ENCODE peak calls at places on chromosomes 4 and X, in five cellular contexts. One of them, this sample, is unnamed.

GRCh38 chr4:111930658-111931057 is 214.6 kb upstream of the FAM241A start:
- DNase-seq in stomach: no peak
- DNase-seq in tibial artery: no peak
- DNase-seq in WERI-Rb-1: no peak
- DNase-seq in esophagus muscularis mucosa: no peak
- DNase-seq in this sample: no peak

GRCh38 chrX:55132416-55132815 is 43.6 kb downstream of the PAGE2 start:
- DNase-seq in tibial artery: no peak
- DNase-seq in WERI-Rb-1: no peak
- DNase-seq in esophagus muscularis mucosa: no peak
- DNase-seq in stomach: no peak
- DNase-seq in this sample: no peak

GRCh38 chr4:124940387-124940786 is 227.9 kb upstream of the ANKRD50 start:
- DNase-seq in WERI-Rb-1: no peak
- DNase-seq in tibial artery: no peak
- DNase-seq in esophagus muscularis mucosa: no peak
- DNase-seq in stomach: no peak
- DNase-seq in this sample: no peak

GRCh38 chr4:23654791-23655190 is 235.1 kb downstream of the PPARGC1A start:
- DNase-seq in WERI-Rb-1: no peak
- DNase-seq in stomach: no peak
- DNase-seq in tibial artery: no peak
- DNase-seq in esophagus muscularis mucosa: no peak
- DNase-seq in this sample: no peak

GRCh38 chrX:75746891-75747639 is 38.0 kb downstream of the MAGEE2 start:
- DNase-seq in esophagus muscularis mucosa: no peak
- DNase-seq in WERI-Rb-1: no peak
- DNase-seq in tibial artery: no peak
- DNase-seq in stomach: peak; percentile 42
- DNase-seq in this sample: peak; percentile 48

GRCh38 chr4:71550220-71551190 is 211.7 kb downstream of the SLC4A4 start:
- DNase-seq in WERI-Rb-1: no peak
- DNase-seq in tibial artery: no peak
- DNase-seq in stomach: no peak
- DNase-seq in esophagus muscularis mucosa: no peak
- DNase-seq in this sample: no peak

GRCh38 chrX:70485466-70485865 is 40.8 kb downstream of the DLG3 start:
- DNase-seq in tibial artery: no peak
- DNase-seq in esophagus muscularis mucosa: no peak
- DNase-seq in stomach: no peak
- DNase-seq in WERI-Rb-1: no peak
- DNase-seq in this sample: no peak

GRCh38 chr4:8662776-8663175 is 70.2 kb downstream of the CPZ start:
- DNase-seq in stomach: no peak
- DNase-seq in esophagus muscularis mucosa: no peak
- DNase-seq in WERI-Rb-1: no peak
- DNase-seq in tibial artery: no peak
- DNase-seq in this sample: no peak

GRCh38 chrX:42459735-42460134 is 318.2 kb downstream of the PPP1R2C start:
- DNase-seq in esophagus muscularis mucosa: no peak
- DNase-seq in stomach: no peak
- DNase-seq in tibial artery: no peak
- DNase-seq in WERI-Rb-1: no peak
- DNase-seq in this sample: no peak

DNA sequence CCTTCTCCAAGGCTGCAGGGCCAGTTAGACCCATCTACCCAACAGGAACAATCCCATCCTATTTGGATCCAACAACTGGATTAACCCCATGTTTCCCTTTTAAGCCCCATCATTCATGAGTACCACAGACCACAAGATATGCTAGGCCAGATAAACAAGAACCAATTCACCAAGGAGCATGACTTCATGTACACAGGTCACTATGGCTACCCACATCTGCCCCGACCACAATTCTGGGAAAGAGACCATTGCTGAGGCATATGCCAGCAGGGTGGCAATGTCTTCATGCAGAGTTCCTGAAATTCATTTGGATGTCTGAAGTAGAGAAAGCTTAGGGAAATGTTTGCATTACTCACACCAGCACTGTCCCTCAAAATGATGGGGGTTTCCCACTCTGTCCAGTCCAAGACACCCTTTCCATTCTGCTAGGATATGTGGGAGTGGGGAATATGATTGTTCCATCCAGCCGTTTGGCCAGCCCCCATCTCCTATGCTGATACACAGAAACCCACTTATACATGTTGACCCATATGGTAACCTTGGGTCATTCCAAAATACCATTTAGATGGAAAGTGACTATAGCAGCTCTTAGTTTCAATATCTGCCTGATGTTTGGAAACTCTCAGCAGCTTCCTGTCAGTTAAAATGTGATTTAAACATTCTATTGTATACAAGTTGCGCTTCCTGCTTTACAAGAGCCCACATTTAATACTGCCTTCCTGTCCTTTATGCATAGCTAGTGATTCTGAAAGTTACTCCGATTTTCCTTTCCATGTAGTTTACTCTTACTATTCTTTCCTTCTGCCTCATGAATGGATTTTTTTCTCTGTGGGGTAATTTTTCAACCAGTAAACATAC is 129.0 kb downstream of the AMMECR1 start:
- DNase-seq in stomach: no peak
- DNase-seq in WERI-Rb-1: no peak
- DNase-seq in tibial artery: no peak
- DNase-seq in esophagus muscularis mucosa: no peak
- DNase-seq in this sample: no peak
- H3K27ac ChIP-seq in stomach: no peak overlapping the region
- H3K27ac ChIP-seq in WERI-Rb-1: no peak overlapping the region
- H3K27ac ChIP-seq in tibial artery: no peak overlapping the region
- H3K27ac ChIP-seq in esophagus muscularis mucosa: no peak overlapping the region
- H3K27ac ChIP-seq in this sample: no peak overlapping the region

GRCh38 chrX:53354669-53355068 is 67.8 kb downstream of the SMC1A start:
- DNase-seq in tibial artery: no peak
- DNase-seq in esophagus muscularis mucosa: no peak
- DNase-seq in WERI-Rb-1: no peak
- DNase-seq in stomach: no peak
- DNase-seq in this sample: no peak
- TF ChIP-seq CTCF in tibial artery: no peak
- TF ChIP-seq CTCF in esophagus muscularis mucosa: no peak
- TF ChIP-seq CTCF in WERI-Rb-1: no peak
- TF ChIP-seq CTCF in stomach: no peak
- TF ChIP-seq CTCF in this sample: no peak

GRCh38 chr4:100224160-100224559 is 33.9 kb upstream of the DDIT4L start:
- DNase-seq in tibial artery: no peak
- DNase-seq in stomach: no peak
- DNase-seq in esophagus muscularis mucosa: no peak
- DNase-seq in WERI-Rb-1: no peak
- DNase-seq in this sample: no peak

GRCh38 chr4:100224701-100225100 is 34.4 kb upstream of the DDIT4L start:
- DNase-seq in esophagus muscularis mucosa: no peak
- DNase-seq in WERI-Rb-1: no peak
- DNase-seq in stomach: no peak
- DNase-seq in tibial artery: no peak
- DNase-seq in this sample: no peak
- H3K9me3 ChIP-seq in esophagus muscularis mucosa: peaks cover 28% of the 10 kb centered on the region
- H3K9me3 ChIP-seq in WERI-Rb-1: peaks cover 19% of the 10 kb centered on the region
- H3K9me3 ChIP-seq in stomach: peaks cover 11% of the 10 kb centered on the region
- H3K9me3 ChIP-seq in tibial artery: no peaks in the 10 kb centered on the region
- H3K9me3 ChIP-seq in this sample: peaks cover 15% of the 10 kb centered on the region

DNA sequence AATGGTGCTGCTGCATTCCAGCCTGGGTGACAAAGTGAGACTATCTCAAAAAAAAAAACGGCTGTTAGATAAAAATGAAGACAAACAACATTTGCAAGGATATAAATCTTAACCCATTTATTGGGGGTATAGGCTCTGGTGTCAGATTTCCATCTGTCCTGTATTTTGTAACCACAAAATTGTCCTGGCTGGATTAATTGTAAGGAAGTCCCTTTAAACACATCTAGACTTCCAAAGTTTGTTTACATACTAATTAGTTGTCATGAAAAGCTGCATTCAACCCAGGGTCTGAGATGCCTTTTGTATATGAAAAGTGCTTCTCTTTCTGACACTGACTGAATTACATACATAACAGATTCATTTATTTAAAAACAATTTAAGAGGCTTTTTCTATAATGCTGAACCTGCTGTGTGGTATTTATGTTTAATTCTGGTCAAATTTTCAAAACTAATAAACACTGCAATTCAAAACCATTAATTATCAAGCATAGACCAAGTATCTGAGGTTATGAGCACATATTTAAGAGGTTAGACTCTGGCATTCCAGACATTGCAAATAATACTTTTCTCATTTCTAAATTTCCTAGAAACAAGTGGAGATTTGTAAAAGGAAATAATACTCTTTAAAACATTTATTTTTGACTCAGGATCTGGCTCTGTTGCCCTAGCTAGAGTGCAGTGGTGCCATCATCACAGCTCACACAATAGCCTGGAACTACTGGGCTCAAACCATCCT is 17.5 kb upstream of the UGDH start:
- DNase-seq in tibial artery: no peak
- DNase-seq in esophagus muscularis mucosa: no peak
- DNase-seq in stomach: no peak
- DNase-seq in WERI-Rb-1: no peak
- DNase-seq in this sample: no peak
- H3K27ac ChIP-seq in tibial artery: no peak overlapping the region
- H3K27ac ChIP-seq in esophagus muscularis mucosa: no peak overlapping the region
- H3K27ac ChIP-seq in stomach: peak overlapping the region; percentile 62
- H3K27ac ChIP-seq in WERI-Rb-1: no peak overlapping the region
- H3K27ac ChIP-seq in this sample: no peak overlapping the region

GRCh38 chrX:99266255-99266654 is 1143.8 kb downstream of the PCDH19 start:
- DNase-seq in stomach: no peak
- DNase-seq in WERI-Rb-1: no peak
- DNase-seq in tibial artery: no peak
- DNase-seq in esophagus muscularis mucosa: no peak
- DNase-seq in this sample: no peak

GRCh38 chrX:99271641-99272040 is 1138.4 kb downstream of the PCDH19 start:
- DNase-seq in WERI-Rb-1: peak; percentile 15
- DNase-seq in esophagus muscularis mucosa: no peak
- DNase-seq in tibial artery: no peak
- DNase-seq in stomach: no peak
- DNase-seq in this sample: no peak
- TF ChIP-seq CTCF in WERI-Rb-1: no peak
- TF ChIP-seq CTCF in esophagus muscularis mucosa: no peak
- TF ChIP-seq CTCF in tibial artery: no peak
- TF ChIP-seq CTCF in stomach: no peak
- TF ChIP-seq CTCF in this sample: no peak

DNA sequence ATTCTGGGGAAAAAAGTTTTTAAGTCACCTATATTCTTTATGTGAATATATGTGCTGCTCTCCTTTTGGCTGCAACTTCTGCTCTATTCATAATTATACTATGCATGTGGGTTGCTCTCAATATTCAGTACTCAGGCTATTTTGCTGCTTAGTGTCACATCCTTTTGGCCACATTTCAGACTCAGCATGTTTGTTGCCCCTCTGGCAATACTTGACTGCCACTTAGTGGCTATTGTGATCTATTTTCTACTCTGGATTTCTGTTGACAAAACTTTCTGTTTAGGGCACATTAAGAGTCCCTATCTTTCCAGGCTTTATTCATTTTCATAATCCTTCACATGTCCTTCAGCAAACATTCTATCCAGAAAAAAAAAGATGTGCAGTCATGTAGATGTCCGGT is 15.8 kb upstream of the CT45A1 start:
- DNase-seq in esophagus muscularis mucosa: no peak
- DNase-seq in WERI-Rb-1: no peak
- DNase-seq in stomach: no peak
- DNase-seq in tibial artery: no peak
- DNase-seq in this sample: no peak
- H3K9me3 ChIP-seq in esophagus muscularis mucosa: no peaks in the 10 kb centered on the region
- H3K9me3 ChIP-seq in WERI-Rb-1: no peaks in the 10 kb centered on the region
- H3K9me3 ChIP-seq in stomach: no peaks in the 10 kb centered on the region
- H3K9me3 ChIP-seq in tibial artery: no peaks in the 10 kb centered on the region
- H3K9me3 ChIP-seq in this sample: no peaks in the 10 kb centered on the region

GRCh38 chrX:151920101-151920500 is 7.4 kb downstream of the MAGEA4 start:
- DNase-seq in WERI-Rb-1: no peak
- DNase-seq in esophagus muscularis mucosa: no peak
- DNase-seq in stomach: no peak
- DNase-seq in tibial artery: no peak
- DNase-seq in this sample: no peak

GRCh38 chrX:151920530-151920929 is 7.8 kb downstream of the MAGEA4 start:
- DNase-seq in tibial artery: no peak
- DNase-seq in esophagus muscularis mucosa: no peak
- DNase-seq in WERI-Rb-1: no peak
- DNase-seq in stomach: no peak
- DNase-seq in this sample: no peak

GRCh38 chrX:151921292-151921691 is 8.6 kb downstream of the MAGEA4 start:
- DNase-seq in WERI-Rb-1: no peak
- DNase-seq in stomach: no peak
- DNase-seq in tibial artery: no peak
- DNase-seq in esophagus muscularis mucosa: no peak
- DNase-seq in this sample: no peak

GRCh38 chrX:151922692-151923091 is 10.0 kb downstream of the MAGEA4 start:
- DNase-seq in tibial artery: no peak
- DNase-seq in esophagus muscularis mucosa: no peak
- DNase-seq in WERI-Rb-1: no peak
- DNase-seq in stomach: no peak
- DNase-seq in this sample: no peak

GRCh38 chrX:151921866-151922265 is 9.2 kb downstream of the MAGEA4 start:
- DNase-seq in tibial artery: no peak
- DNase-seq in stomach: no peak
- DNase-seq in esophagus muscularis mucosa: no peak
- DNase-seq in WERI-Rb-1: no peak
- DNase-seq in this sample: no peak
- H3K27ac ChIP-seq in tibial artery: no peak overlapping the region
- H3K27ac ChIP-seq in stomach: no peak overlapping the region
- H3K27ac ChIP-seq in esophagus muscularis mucosa: no peak overlapping the region
- H3K27ac ChIP-seq in WERI-Rb-1: no peak overlapping the region
- H3K27ac ChIP-seq in this sample: no peak overlapping the region